ENCODE peak calls at places on chromosomes 3 and 15, in seven cellular contexts. J, I, P, E, S, F and M are unnamed samples.

GRCh38 chr15:23073890-23074631 is 34.7 kb upstream of the TUBGCP5 start:
- DNase-seq in J (no peak), I (peak; percentile 68), P (no peak), E (no peak), S (no peak), F (no peak), M (no peak)

GRCh38 chr3:148990211-148990610 is 1.1 kb upstream of the GYG1 start:
- DNase-seq in J (no peak), I (no peak), P (no peak), E (no peak), S (no peak), F (no peak), M (no peak)

GRCh38 chr3:82012775-82013174 is 251.3 kb upstream of the GBE1 start:
- DNase-seq in J (no peak), I (no peak), P (no peak), E (peak; percentile 11), S (no peak), F (no peak), M (no peak)

GRCh38 chr3:37689645-37690356 is 171.9 kb upstream of the CTDSPL start:
- DNase-seq in J (no peak), I (no peak), P (no peak), E (no peak), S (no peak), F (no peak), M (no peak)

GRCh38 chr15:26771917-26772587 is 814 bp downstream of the GABRB3 start:
- DNase-seq in J (no peak), I (peak; percentile 53), P (no peak), E (no peak), S (no peak), F (no peak), M (no peak)

GRCh38 chr3:194148383-194148782 is 12.4 kb downstream of the HES1 start:
- DNase-seq in J (no peak), I (no peak), P (peak; percentile 32), E (peak; percentile 79), S (no peak), F (no peak), M (no peak)

GRCh38 chr3:161284989-161285388 is 63.9 kb downstream of the NMD3 start:
- DNase-seq in J (peak; percentile 69), I (no peak), P (no peak), E (no peak), S (no peak), F (peak; percentile 84), M (no peak)

GRCh38 chr3:17798000-17798399 is 55.6 kb upstream of the TBC1D5 start:
- DNase-seq in J (no peak), I (no peak), P (no peak), E (no peak), S (no peak), F (no peak), M (no peak)

GRCh38 chr15:29924750-29925149 is 102.5 kb upstream of the TJP1 start:
- DNase-seq in J (peak; percentile 63), I (no peak), P (peak; percentile 40), E (peak; percentile 54), S (no peak), F (no peak), M (peak; percentile 65)

GRCh38 chr3:46143951-46144473 is 64.1 kb downstream of the CCR1 start:
- DNase-seq in J (no peak), I (no peak), P (no peak), E (no peak), S (no peak), F (no peak), M (no peak)

GRCh38 chr3:31106204-31106603 is 211.7 kb upstream of the GADL1 start:
- DNase-seq in J (peak; percentile 86), I (no peak), P (peak; percentile 63), E (no peak), S (no peak), F (peak; percentile 30), M (no peak)

GRCh38 chr3:32391643-32392529 is at the start of gene CMTM7:
- DNase-seq in J (peak; percentile 67), I (peak; percentile 15), P (no peak), E (peak; percentile 65), S (peak; percentile 37), F (no peak), M (no peak)

GRCh38 chr3:86954226-86954625 is 36.7 kb downstream of the VGLL3 start:
- DNase-seq in J (no peak), I (no peak), P (no peak), E (no peak), S (no peak), F (no peak), M (no peak)

GRCh38 chr3:178623666-178624255 is 87.5 kb downstream of the KCNMB2 start:
- DNase-seq in J (no peak), I (no peak), P (no peak), E (no peak), S (no peak), F (peak; percentile 1), M (no peak)

GRCh38 chr15:26352406-26352805 is 420.5 kb downstream of the GABRB3 start:
- DNase-seq in J (no peak), I (no peak), P (no peak), E (no peak), S (no peak), F (no peak), M (no peak)

GRCh38 chr15:63070681-63071129 is 28.2 kb downstream of the TPM1 start:
- DNase-seq in J (no peak), I (no peak), P (no peak), E (no peak), S (no peak), F (no peak), M (no peak)

GRCh38 chr3:23739536-23739935 is 66.2 kb upstream of the UBE2E1 start:
- DNase-seq in J (peak; percentile 65), I (no peak), P (peak; percentile 53), E (peak; percentile 41), S (no peak), F (no peak), M (no peak)

GRCh38 chr3:48012659-48013058 is 3.6 kb downstream of the MAP4 start:
- DNase-seq in J (no peak), I (no peak), P (no peak), E (no peak), S (no peak), F (no peak), M (no peak)

GRCh38 chr15:26873846-26874245 is 7.0 kb downstream of the GABRA5 start:
- DNase-seq in J (no peak), I (no peak), P (peak; percentile 34), E (no peak), S (no peak), F (no peak), M (no peak)

GRCh38 chr15:61155741-61156700 is 73.1 kb downstream of the RORA start:
- DNase-seq in J (peak; percentile 6), I (no peak), P (peak; percentile 51), E (no peak), S (no peak), F (no peak), M (no peak)
- TF ChIP-seq CTCF in J (no peak), I (no peak), P (peak; percentile 12), E (no peak), S (no peak), F (no peak), M (no peak)

GRCh38 chr15:82098674-82099073 is 52.9 kb upstream of the MEX3B start:
- DNase-seq in J (no peak), I (no peak), P (no peak), E (no peak), S (no peak), F (no peak), M (no peak)

GRCh38 chr15:82105458-82106205 is 59.8 kb upstream of the MEX3B start:
- DNase-seq in J (peak; percentile 39), I (no peak), P (peak; percentile 60), E (no peak), S (no peak), F (peak; percentile 39), M (no peak)

GRCh38 chr15:82100116-82100795 is 54.4 kb upstream of the MEX3B start:
- DNase-seq in J (peak; percentile 63), I (no peak), P (no peak), E (no peak), S (no peak), F (peak; percentile 30), M (no peak)

GRCh38 chr15:82106671-82107070 is 60.9 kb upstream of the MEX3B start:
- DNase-seq in J (no peak), I (no peak), P (no peak), E (no peak), S (no peak), F (no peak), M (no peak)

DNA sequence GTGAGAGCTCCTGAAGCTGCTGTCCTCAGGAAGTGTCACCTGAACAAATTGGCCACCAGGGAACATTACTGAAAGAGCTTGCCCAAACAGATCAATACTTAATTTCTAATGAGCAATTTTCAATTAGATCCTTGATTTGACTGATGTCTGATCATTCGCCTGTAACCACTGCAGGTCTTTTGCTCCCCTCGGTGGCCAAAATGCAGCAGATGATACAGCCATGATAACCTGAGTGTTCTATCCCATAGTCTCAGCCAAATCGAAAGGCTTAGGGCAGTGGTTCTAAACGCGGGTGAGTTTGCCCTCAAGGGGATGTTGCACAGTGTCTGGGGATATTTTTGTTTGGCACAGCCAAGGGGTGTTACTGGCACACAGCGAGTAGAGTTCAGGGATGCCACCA is 57.7 kb upstream of the MEX3B start:
- DNase-seq in J (no peak), I (no peak), P (no peak), E (no peak), S (no peak), F (no peak), M (no peak)
- TF ChIP-seq CTCF in J (peak; percentile 2), I (no peak), P (peak; percentile 32), E (no peak), S (no peak), F (peak; percentile 12), M (no peak)

DNA sequence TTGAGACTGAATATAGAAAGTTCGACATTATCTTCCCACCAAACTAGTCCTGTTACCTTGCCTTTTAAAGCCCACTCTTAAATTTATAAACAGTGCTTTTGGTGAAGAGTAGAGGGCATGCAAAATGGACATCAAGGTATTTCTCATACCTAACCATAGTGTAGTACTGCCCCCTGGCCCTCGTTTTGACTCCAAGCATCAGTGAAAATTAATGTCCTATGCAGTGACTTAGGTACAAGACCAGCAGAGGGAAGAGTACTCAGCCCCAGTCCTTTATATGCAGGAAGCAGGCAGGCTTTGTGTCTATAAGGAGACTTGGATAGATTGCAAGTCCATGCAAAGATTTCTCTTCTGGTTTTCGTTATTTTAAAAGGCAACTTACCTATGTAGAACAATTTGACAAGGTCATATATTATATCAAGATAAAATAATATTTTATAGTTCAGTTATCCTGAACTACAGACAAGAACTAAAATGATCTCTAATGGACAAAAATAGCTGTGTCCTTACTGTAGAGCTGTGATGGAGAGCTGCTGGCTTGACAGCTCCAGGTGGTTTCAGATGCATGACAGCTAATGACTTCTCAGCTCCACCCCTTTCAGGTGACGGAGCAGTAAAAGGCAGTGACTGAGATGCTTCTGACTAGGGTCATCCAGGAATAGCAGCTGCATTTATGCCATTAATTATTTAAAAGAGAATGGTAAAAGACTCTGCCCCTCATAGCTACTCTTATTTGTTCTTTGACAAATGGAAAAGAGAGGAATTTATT is 646.1 kb downstream of the SQOR start:
- DNase-seq in J (peak; percentile 10), I (peak; percentile 13), P (no peak), E (peak; percentile 61), S (no peak), F (no peak), M (no peak)
- TF ChIP-seq CTCF in J (peak; percentile 21), I (no peak), P (no peak), E (peak; percentile 34), S (no peak), F (no peak), M (no peak)

DNA sequence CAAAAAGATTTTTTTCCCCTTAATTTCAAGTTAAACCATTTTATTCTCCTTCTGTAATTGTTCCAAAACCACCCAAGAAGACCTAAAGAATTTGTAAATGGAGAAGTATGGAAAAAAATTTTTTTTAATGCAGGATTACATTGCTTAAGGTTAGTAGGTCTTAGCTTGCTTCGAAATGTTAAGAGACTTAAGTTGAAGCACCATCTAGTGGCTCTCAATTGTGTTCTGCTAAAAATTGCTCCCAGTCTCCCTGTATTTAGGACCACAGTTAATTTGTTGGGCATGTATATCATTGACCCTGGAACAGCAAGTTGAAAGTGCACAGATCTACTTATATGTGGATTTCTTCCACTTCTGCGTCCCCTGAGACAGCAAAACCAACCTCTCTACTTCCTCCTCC is 32.4 kb downstream of the CD200R1L start:
- DNase-seq in J (peak; percentile 51), I (no peak), P (peak; percentile 62), E (peak; percentile 67), S (no peak), F (peak; percentile 59), M (no peak)
- TF ChIP-seq CTCF in J (peak; percentile 67), I (no peak), P (peak; percentile 58), E (peak; percentile 40), S (peak; percentile 54), F (peak; percentile 70), M (no peak)